ENCODE peak calls at places on chromosome 11, in five cellular contexts. One of them, this sample, is unnamed.

GRCh38 chr11:14908214-14908880 is 16.3 kb upstream of the CYP2R1 start:
- DNase-seq in skeletal muscle cell: no peak
- DNase-seq in keratinocyte: no peak
- DNase-seq in BJ: no peak
- DNase-seq in CD8-positive, alpha-beta memory T cell: no peak
- DNase-seq in this sample: peak; percentile 43

GRCh38 chr11:43071338-43071737 is 240.5 kb upstream of the API5 start:
- DNase-seq in skeletal muscle cell: no peak
- DNase-seq in keratinocyte: no peak
- DNase-seq in BJ: no peak
- DNase-seq in CD8-positive, alpha-beta memory T cell: no peak
- DNase-seq in this sample: no peak

GRCh38 chr11:116173506-116173905 is 599.3 kb downstream of the BUD13 start:
- DNase-seq in skeletal muscle cell: no peak
- DNase-seq in keratinocyte: no peak
- DNase-seq in BJ: no peak
- DNase-seq in CD8-positive, alpha-beta memory T cell: no peak
- DNase-seq in this sample: no peak

GRCh38 chr11:78940500-78941225 is 366.0 kb upstream of the NARS2 start:
- DNase-seq in skeletal muscle cell: no peak
- DNase-seq in keratinocyte: no peak
- DNase-seq in BJ: no peak
- DNase-seq in CD8-positive, alpha-beta memory T cell: no peak
- DNase-seq in this sample: no peak

GRCh38 chr11:66467034-66467659 is 442 bp downstream of the PELI3 start:
- DNase-seq in skeletal muscle cell: no peak
- DNase-seq in keratinocyte: no peak
- DNase-seq in BJ: no peak
- DNase-seq in CD8-positive, alpha-beta memory T cell: no peak
- DNase-seq in this sample: no peak

GRCh38 chr11:69055598-69056516 is 7.1 kb downstream of the TPCN2 start:
- DNase-seq in skeletal muscle cell: no peak
- DNase-seq in keratinocyte: no peak
- DNase-seq in BJ: no peak
- DNase-seq in CD8-positive, alpha-beta memory T cell: peak; percentile 28
- DNase-seq in this sample: no peak

GRCh38 chr11:13105237-13105844 is 96.2 kb downstream of the RASSF10 start:
- DNase-seq in skeletal muscle cell: no peak
- DNase-seq in keratinocyte: no peak
- DNase-seq in BJ: no peak
- DNase-seq in CD8-positive, alpha-beta memory T cell: no peak
- DNase-seq in this sample: peak; percentile 40

GRCh38 chr11:7673724-7674434 is 579 bp upstream of the CYB5R2 start:
- DNase-seq in skeletal muscle cell: no peak
- DNase-seq in keratinocyte: no peak
- DNase-seq in BJ: no peak
- DNase-seq in CD8-positive, alpha-beta memory T cell: no peak
- DNase-seq in this sample: no peak

GRCh38 chr11:93775289-93775688 is 8.8 kb upstream of the MED17 start:
- DNase-seq in skeletal muscle cell: no peak
- DNase-seq in keratinocyte: no peak
- DNase-seq in BJ: no peak
- DNase-seq in CD8-positive, alpha-beta memory T cell: no peak
- DNase-seq in this sample: no peak

GRCh38 chr11:64244107-64244506 is 2.6 kb downstream of the PPP1R14B start:
- DNase-seq in skeletal muscle cell: no peak
- DNase-seq in keratinocyte: no peak
- DNase-seq in BJ: no peak
- DNase-seq in CD8-positive, alpha-beta memory T cell: no peak
- DNase-seq in this sample: no peak

GRCh38 chr11:121479839-121480238 is 27.1 kb upstream of the SORL1-AS1 start:
- DNase-seq in skeletal muscle cell: no peak
- DNase-seq in keratinocyte: no peak
- DNase-seq in BJ: no peak
- DNase-seq in CD8-positive, alpha-beta memory T cell: no peak
- DNase-seq in this sample: no peak

GRCh38 chr11:94544832-94545640 is 1.3 kb downstream of the FUT4 start:
- DNase-seq in skeletal muscle cell: no peak
- DNase-seq in keratinocyte: no peak
- DNase-seq in BJ: no peak
- DNase-seq in CD8-positive, alpha-beta memory T cell: peak; percentile 2
- DNase-seq in this sample: no peak

GRCh38 chr11:122861631-122862030 is 20.9 kb upstream of the JHY start:
- DNase-seq in skeletal muscle cell: no peak
- DNase-seq in keratinocyte: no peak
- DNase-seq in BJ: no peak
- DNase-seq in CD8-positive, alpha-beta memory T cell: no peak
- DNase-seq in this sample: no peak

DNA sequence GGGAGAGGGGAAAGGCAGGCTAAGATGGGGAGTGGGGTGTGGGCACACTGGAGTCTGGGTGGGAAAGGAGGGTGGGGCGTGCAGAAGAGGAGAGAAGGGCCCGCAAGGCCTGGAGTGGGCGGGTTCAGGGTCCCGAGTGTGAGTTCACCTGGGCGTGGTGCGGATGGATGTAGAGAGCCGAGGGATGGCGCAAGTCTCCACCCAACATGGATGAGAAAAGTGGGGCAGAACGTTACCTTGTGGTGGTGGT is 364 bp upstream of the ABCC8 start:
- DNase-seq in skeletal muscle cell: no peak
- DNase-seq in keratinocyte: no peak
- DNase-seq in BJ: no peak
- DNase-seq in CD8-positive, alpha-beta memory T cell: no peak
- DNase-seq in this sample: no peak
- H3K4me3 ChIP-seq in skeletal muscle cell: no peak overlapping the region
- H3K4me3 ChIP-seq in keratinocyte: no peak overlapping the region
- H3K4me3 ChIP-seq in BJ: no peak overlapping the region
- H3K4me3 ChIP-seq in CD8-positive, alpha-beta memory T cell: no peak overlapping the region
- H3K4me3 ChIP-seq in this sample: no peak overlapping the region

DNA sequence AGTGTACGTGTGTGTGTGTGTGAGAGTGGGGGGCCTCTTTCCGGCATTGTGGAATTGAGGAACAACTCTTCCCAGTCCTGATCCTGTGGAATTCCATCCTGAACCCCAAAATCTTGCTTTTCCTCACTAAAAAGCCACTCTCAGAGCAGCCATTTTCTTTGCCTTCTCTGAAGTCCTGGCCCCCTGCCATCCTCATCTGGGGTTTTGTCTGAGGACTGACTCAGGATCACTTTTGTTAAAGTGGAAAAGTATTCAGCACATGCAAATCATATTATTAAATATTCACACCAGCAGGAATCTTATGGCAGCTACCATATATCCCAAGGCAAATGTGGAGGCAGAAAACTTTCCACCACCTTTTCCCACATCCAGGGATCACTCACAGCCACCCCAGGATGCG is 3.7 kb downstream of the SCN4B start:
- DNase-seq in skeletal muscle cell: no peak
- DNase-seq in keratinocyte: no peak
- DNase-seq in BJ: no peak
- DNase-seq in CD8-positive, alpha-beta memory T cell: no peak
- DNase-seq in this sample: no peak
- H3K4me3 ChIP-seq in skeletal muscle cell: no peak overlapping the region
- H3K4me3 ChIP-seq in keratinocyte: no peak overlapping the region
- H3K4me3 ChIP-seq in BJ: no peak overlapping the region
- H3K4me3 ChIP-seq in CD8-positive, alpha-beta memory T cell: no peak overlapping the region
- H3K4me3 ChIP-seq in this sample: no peak overlapping the region

GRCh38 chr11:44621140-44621681 is 55.7 kb downstream of the CD82 start:
- DNase-seq in skeletal muscle cell: no peak
- DNase-seq in keratinocyte: no peak
- DNase-seq in BJ: no peak
- DNase-seq in CD8-positive, alpha-beta memory T cell: peak; percentile 44
- DNase-seq in this sample: no peak
- H3K4me3 ChIP-seq in skeletal muscle cell: no peak overlapping the region
- H3K4me3 ChIP-seq in keratinocyte: no peak overlapping the region
- H3K4me3 ChIP-seq in BJ: no peak overlapping the region
- H3K4me3 ChIP-seq in CD8-positive, alpha-beta memory T cell: no peak overlapping the region
- H3K4me3 ChIP-seq in this sample: no peak overlapping the region

DNA sequence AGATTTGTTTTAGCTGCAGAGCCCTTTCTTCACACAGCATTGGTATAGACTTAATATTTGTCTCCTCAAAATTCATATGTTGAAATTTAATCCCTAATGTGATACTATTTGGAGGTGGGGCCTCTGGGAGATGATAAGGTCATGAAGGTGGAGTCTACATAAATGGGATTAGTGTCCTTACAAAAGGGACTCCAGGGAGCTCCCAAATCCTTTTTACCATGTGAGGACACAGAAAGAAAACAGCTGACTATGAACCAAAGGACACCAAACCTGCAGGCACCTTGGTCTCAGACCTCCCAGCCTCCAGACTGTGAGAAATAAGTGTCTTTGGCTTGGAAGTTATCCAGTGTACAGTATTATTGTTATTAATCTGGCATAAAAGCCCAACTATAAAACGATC is 10.2 kb downstream of the SLC35F2 start:
- DNase-seq in skeletal muscle cell: no peak
- DNase-seq in keratinocyte: no peak
- DNase-seq in BJ: no peak
- DNase-seq in CD8-positive, alpha-beta memory T cell: no peak
- DNase-seq in this sample: no peak
- H3K4me3 ChIP-seq in skeletal muscle cell: no peak overlapping the region
- H3K4me3 ChIP-seq in keratinocyte: no peak overlapping the region
- H3K4me3 ChIP-seq in BJ: no peak overlapping the region
- H3K4me3 ChIP-seq in CD8-positive, alpha-beta memory T cell: no peak overlapping the region
- H3K4me3 ChIP-seq in this sample: no peak overlapping the region

This sample was measured in Jurkat, Clone E6-1.